ENCODE peak calls at places on chromosomes 16 and 17, in four cellular contexts. P is OCI-LY7, F is fibroblast of lung, A is mammary epithelial cell. S is an unnamed sample. For H3K9me3, the result is how much of the 10 kb centered on the place peaks cover.

GRCh38 chr16:64211306-64211705 is 910.6 kb downstream of the CDH11 start:
- DNase-seq in F (no peak), P (no peak), A (no peak), S (peak)

GRCh38 chr17:79294459-79295071 is 219.9 kb downstream of the ENGASE start:
- DNase-seq in A (peak), P (peak), F (peak), S (peak)

GRCh38 chr16:88354229-88355092 is 28.3 kb upstream of the ZNF469 start:
- DNase-seq in F (no peak), A (no peak), P (no peak), S (no peak)

GRCh38 chr16:17194190-17194780 is 276.5 kb downstream of the XYLT1 start:
- DNase-seq in A (no peak), P (peak), F (peak), S (no peak)

GRCh38 chr17:14926526-14927122 is 338.5 kb downstream of the PMP22 start:
- DNase-seq in P (peak), A (peak), F (peak), S (peak)

GRCh38 chr16:55661842-55662479 is 6.2 kb downstream of the SLC6A2 start:
- DNase-seq in P (no peak), F (no peak), A (peak), S (no peak)

GRCh38 chr16:22683258-22683657 is 130.7 kb upstream of the HS3ST2 start:
- DNase-seq in F (no peak), A (no peak), P (no peak), S (no peak)

GRCh38 chr16:85004587-85005205 is 6.6 kb downstream of the ZDHHC7 start:
- DNase-seq in P (no peak), F (peak), A (peak), S (peak)

GRCh38 chr17:30554839-30555751 is 77.9 kb downstream of the GOSR1 start:
- DNase-seq in F (no peak), A (no peak), P (peak), S (peak)

GRCh38 chr17:16943541-16944333 is 28.2 kb downstream of the TNFRSF13B start:
- DNase-seq in F (no peak), P (peak), A (no peak), S (no peak)

GRCh38 chr17:151886-152859 is 14.8 kb downstream of the SCGB1C2 start:
- DNase-seq in A (no peak), P (no peak), F (no peak), S (peak)

GRCh38 chr17:78151514-78152008 is 5.4 kb downstream of the C17orf99 start:
- DNase-seq in P (no peak), F (no peak), A (no peak), S (no peak)

GRCh38 chr17:78146471-78146869 is 285 bp downstream of the C17orf99 start:
- DNase-seq in P (no peak), F (no peak), A (no peak), S (no peak)

GRCh38 chr17:78147315-78147998 is 1.3 kb downstream of the C17orf99 start:
- DNase-seq in A (no peak), F (no peak), P (peak), S (no peak)

GRCh38 chr17:78146881-78147280 is 696 bp downstream of the C17orf99 start:
- DNase-seq in P (no peak), F (no peak), A (no peak), S (no peak)

DNA sequence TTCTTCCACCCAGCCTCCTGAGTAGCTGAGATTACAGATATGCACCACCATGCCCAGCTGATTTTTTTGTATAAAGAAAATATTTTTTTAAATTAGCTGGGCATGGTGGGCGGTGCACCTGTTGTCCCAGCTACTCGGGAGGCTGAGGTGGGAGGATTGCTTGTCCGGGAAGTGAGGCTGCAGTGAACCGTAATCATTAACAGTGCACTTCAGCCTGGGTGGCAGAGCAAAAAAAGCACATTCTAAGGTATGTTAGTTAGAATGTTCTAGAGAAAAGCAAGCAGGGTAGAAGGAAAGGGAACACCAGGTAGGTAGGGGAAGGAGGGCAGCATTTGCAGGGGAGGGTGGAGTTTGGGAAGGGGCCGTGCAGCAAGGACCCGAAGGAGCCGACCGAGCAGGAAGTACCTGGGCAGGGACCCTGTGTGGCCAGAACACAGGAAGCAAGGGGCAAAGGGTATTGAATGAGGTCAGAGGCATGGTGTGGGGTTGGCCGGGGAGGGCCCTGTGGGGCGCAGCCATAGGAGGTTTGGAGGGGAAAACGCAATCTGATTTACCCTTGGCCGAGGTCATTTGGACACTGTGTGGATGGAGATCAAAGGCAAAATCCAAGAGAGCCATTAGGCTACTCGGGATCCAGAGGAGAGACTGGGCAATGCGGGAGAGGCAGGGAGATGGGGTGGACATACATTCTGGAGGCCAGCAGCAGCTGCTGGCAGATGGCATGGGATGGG is 2.3 kb downstream of the C17orf99 start:
- DNase-seq in P (no peak), A (no peak), F (no peak), S (no peak)
- H2AFZ ChIP-seq in P (no peak), A (no peak), F (no peak), S (no peak)

GRCh38 chr17:57255776-57256681 is at the start of gene MSI2:
- DNase-seq in P (peak), A (peak), F (peak), S (peak)
- H3K4me2 ChIP-seq in P (peak), A (peak), F (peak), S (peak)

GRCh38 chr16:89655062-89655643 is 2.4 kb downstream of the CHMP1A start:
- DNase-seq in A (no peak), F (no peak), P (no peak), S (no peak)
- H3K9me3 ChIP-seq in A (under half), F (under half), P (under half), S (under half)

GRCh38 chr17:47733414-47734288 is 615 bp downstream of the TBX21 start:
- DNase-seq in A (no peak), F (no peak), P (no peak), S (no peak)

GRCh38 chr17:47735139-47735464 is 2.1 kb downstream of the TBX21 start:
- DNase-seq in A (no peak), P (no peak), F (no peak), S (no peak)

GRCh38 chr17:47732399-47733046 is 513 bp upstream of the TBX21 start:
- DNase-seq in P (no peak), F (no peak), A (no peak), S (no peak)

GRCh38 chr17:47731396-47731795 is 1.6 kb upstream of the TBX21 start:
- DNase-seq in P (no peak), F (no peak), A (no peak), S (no peak)

GRCh38 chr17:47733047-47733413 is at the start of gene TBX21:
- DNase-seq in F (no peak), P (peak), A (no peak), S (peak)
- H2AFZ ChIP-seq in F (no peak), P (no peak), A (peak), S (peak)

GRCh38 chr16:81583893-81584705 is 139.5 kb downstream of the CMIP start:
- DNase-seq in F (peak), P (no peak), A (peak), S (no peak)
- H3K4me2 ChIP-seq in F (peak), P (no peak), A (peak), S (no peak)

DNA sequence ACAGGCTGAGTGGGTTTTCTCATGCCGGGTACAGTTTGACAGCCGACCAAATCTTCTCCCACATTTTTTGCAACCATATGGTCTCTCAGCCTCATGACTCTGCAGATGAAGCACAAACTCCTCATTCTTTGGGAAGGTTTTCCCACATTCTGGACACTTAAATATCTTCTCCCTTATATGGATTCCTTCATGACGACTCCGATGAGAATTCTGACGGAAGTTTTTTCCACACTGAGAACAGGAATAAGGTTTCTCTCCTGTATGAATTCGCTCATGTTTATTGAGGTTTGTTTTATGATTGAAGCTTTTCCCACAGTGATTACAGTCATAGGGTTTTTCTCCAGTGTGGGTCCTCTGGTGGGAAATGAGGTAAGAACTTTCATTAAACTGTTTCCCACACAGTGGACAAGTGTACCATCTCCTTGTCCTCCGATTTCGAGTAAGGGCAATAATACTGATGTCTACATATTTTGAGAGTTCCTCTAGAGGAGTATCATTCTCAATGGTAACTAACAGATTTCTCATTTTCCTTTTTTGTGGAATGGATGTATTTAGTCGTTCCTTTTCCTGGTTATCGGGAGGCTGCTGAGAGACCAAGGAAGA is 10.9 kb downstream of the ZNF200 start:
- DNase-seq in F (peak), P (no peak), A (no peak), S (peak)
- H3K9me3 ChIP-seq in F (under half), P (under half), A (under half), S (under half)

GRCh38 chr17:4310349-4311060 is 46.7 kb upstream of the ANKFY1 start:
- DNase-seq in F (peak), P (no peak), A (no peak), S (peak)

GRCh38 chr17:4305224-4305623 is 41.4 kb upstream of the ANKFY1 start:
- DNase-seq in A (no peak), F (no peak), P (no peak), S (no peak)

GRCh38 chr17:4304417-4305027 is 40.7 kb upstream of the ANKFY1 start:
- DNase-seq in F (peak), A (peak), P (peak), S (peak)

GRCh38 chr17:4307179-4307930 is 43.6 kb upstream of the ANKFY1 start:
- DNase-seq in P (no peak), F (no peak), A (no peak), S (no peak)
- H2AFZ ChIP-seq in P (no peak), F (no peak), A (no peak), S (no peak)

GRCh38 chr17:80894439-80894721 is 97.3 kb upstream of the CHMP6 start:
- DNase-seq in A (no peak), P (no peak), F (no peak), S (no peak)

GRCh38 chr17:80895366-80895765 is 96.3 kb upstream of the CHMP6 start:
- DNase-seq in A (no peak), P (no peak), F (no peak), S (no peak)

GRCh38 chr17:80892900-80893603 is 98.6 kb upstream of the CHMP6 start:
- DNase-seq in F (peak), P (no peak), A (peak), S (peak)

GRCh38 chr17:80894726-80895125 is 96.9 kb upstream of the CHMP6 start:
- DNase-seq in F (no peak), P (no peak), A (no peak), S (no peak)

GRCh38 chr17:80893604-80894438 is 97.8 kb upstream of the CHMP6 start:
- DNase-seq in P (no peak), F (no peak), A (no peak), S (no peak)
- H3K4me2 ChIP-seq in P (no peak), F (no peak), A (no peak), S (no peak)

GRCh38 chr17:39823407-39824054 is 40.6 kb downstream of the IKZF3 start:
- DNase-seq in F (no peak), A (no peak), P (peak), S (no peak)
- H3K9me3 ChIP-seq in F (under half), A (under half), P (under half), S (under half)

GRCh38 chr16:72664122-72664479 is 383.8 kb downstream of the ZFHX3 start:
- DNase-seq in P (no peak), A (no peak), F (no peak), S (no peak)
- H2AFZ ChIP-seq in P (peak), A (peak), F (peak), S (peak)

S was measured in endothelial cell of umbilical vein.